ENCODE peak calls at places on chromosomes 6 and 20, in five cellular contexts. W is mucosa of descending colon, A is cardiac fibroblast, O is astrocyte, J is upper lobe of right lung. R is an unnamed sample.

GRCh38 chr20:25987073-25987927 is 290.6 kb upstream of the ZNF337 start:
- DNase-seq in A (peak), O (no peak), J (peak), W (peak), R (peak)

GRCh38 chr20:1396264-1396663 is 3.4 kb upstream of the FKBP1A start:
- DNase-seq in J (no peak), W (no peak), O (no peak), A (no peak), R (no peak)

GRCh38 chr6:139699335-139699734 is 324.9 kb upstream of the CITED2 start:
- DNase-seq in A (peak), W (no peak), O (peak), J (no peak), R (peak)

GRCh38 chr6:64890609-64891008 is 816.4 kb downstream of the EYS start:
- DNase-seq in J (no peak), O (peak), W (no peak), A (peak), R (peak)

GRCh38 chr6:141097471-141097870 is 1035.3 kb upstream of the GJE1 start:
- DNase-seq in J (no peak), A (peak), W (no peak), O (no peak), R (peak)

GRCh38 chr6:151288711-151289398 is 49.1 kb downstream of the AKAP12 start:
- DNase-seq in A (no peak), J (no peak), O (no peak), W (no peak), R (no peak)

GRCh38 chr20:61909028-61909427 is 156.7 kb downstream of the TAF4 start:
- DNase-seq in J (no peak), A (no peak), O (no peak), W (no peak), R (no peak)

GRCh38 chr20:54044156-54044555 is 26.2 kb downstream of the BCAS1 start:
- DNase-seq in A (peak), J (no peak), O (peak), W (no peak), R (peak)

GRCh38 chr6:151445482-151445881 is 6.4 kb downstream of the RMND1 start:
- DNase-seq in A (peak), J (no peak), O (peak), W (no peak), R (peak)

GRCh38 chr6:42387336-42387735 is 64.4 kb downstream of the TRERF1 start:
- DNase-seq in A (no peak), J (no peak), W (no peak), O (no peak), R (no peak)

GRCh38 chr6:26464416-26465131 is 6.8 kb downstream of the BTN2A1 start:
- DNase-seq in W (no peak), J (no peak), A (no peak), O (no peak), R (no peak)
- TF ChIP-seq CTCF in W (no peak), J (no peak), A (no peak), O (no peak), R (no peak)

GRCh38 chr20:56411759-56412472 is at the start of gene CASS4:
- DNase-seq in J (no peak), O (peak), W (no peak), A (peak), R (peak)
- H3K4me3 ChIP-seq in J (peak), O (peak), W (no peak), A (peak), R (no peak)

DNA sequence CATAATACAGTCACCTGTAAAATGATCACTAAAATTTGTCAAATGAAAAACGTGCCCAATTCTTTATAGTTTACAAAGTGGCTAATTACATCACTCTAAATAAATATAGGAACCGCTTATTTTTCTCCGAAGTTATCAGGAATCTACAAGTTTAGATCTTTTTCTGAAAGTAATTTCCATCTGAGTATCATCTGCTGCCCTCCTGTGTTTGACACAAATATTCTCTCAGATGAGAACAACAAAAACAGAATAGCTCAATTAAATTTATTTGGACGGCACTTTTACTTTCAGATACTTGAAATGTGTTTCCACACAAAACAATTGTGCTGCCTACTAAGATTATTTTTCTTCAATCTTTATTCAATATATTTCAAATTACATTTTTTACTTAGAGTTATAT is 5.0 kb downstream of the SF3B5 start:
- DNase-seq in O (no peak), W (no peak), A (no peak), J (no peak), R (no peak)
- TF ChIP-seq CTCF in O (no peak), W (no peak), A (no peak), J (no peak), R (no peak)

GRCh38 chr20:16366548-16366947 is 206.7 kb downstream of the KIF16B start:
- DNase-seq in O (no peak), A (no peak), J (no peak), W (no peak), R (no peak)

GRCh38 chr20:16363832-16364687 is 209.2 kb downstream of the KIF16B start:
- DNase-seq in J (no peak), W (no peak), A (no peak), O (no peak), R (no peak)

GRCh38 chr20:16362642-16363041 is 210.6 kb downstream of the KIF16B start:
- DNase-seq in O (no peak), J (no peak), W (no peak), A (no peak), R (no peak)

GRCh38 chr20:16360668-16361067 is 212.6 kb downstream of the KIF16B start:
- DNase-seq in W (peak), J (no peak), O (no peak), A (no peak), R (no peak)
- H3K4me3 ChIP-seq in W (no peak), J (no peak), O (no peak), A (no peak), R (no peak)

DNA sequence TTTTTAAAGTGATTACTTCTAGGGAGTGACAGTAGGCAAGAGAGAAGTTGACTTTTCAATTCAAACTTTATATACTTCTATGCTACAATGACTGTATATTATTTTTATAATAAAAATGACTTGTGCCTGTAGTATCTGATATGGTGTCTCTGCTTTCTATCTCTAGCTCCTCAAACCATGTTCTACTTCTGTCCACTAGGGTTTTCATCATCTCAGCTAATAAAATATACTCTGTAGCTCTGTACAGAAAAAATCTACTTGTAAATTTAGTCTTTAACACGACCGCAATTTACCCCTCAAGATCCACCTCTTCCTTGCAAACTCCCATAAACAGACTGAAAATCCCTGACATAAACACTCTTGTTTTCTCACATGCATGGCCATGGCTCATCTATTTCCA is 42.3 kb downstream of the HBS1L start:
- DNase-seq in A (no peak), O (no peak), J (no peak), W (no peak), R (no peak)
- TF ChIP-seq CTCF in A (no peak), O (no peak), J (no peak), W (no peak), R (no peak)

GRCh38 chr6:160767647-160768019 is 65.6 kb downstream of the PLG start:
- DNase-seq in W (no peak), A (no peak), O (no peak), J (no peak), R (no peak)

GRCh38 chr6:160768101-160768500 is 66.1 kb downstream of the PLG start:
- DNase-seq in W (no peak), J (no peak), A (no peak), O (no peak), R (no peak)

GRCh38 chr6:160765412-160765811 is 63.4 kb downstream of the PLG start:
- DNase-seq in O (no peak), A (no peak), J (no peak), W (no peak), R (no peak)

GRCh38 chr6:160766657-160767018 is 64.6 kb downstream of the PLG start:
- DNase-seq in A (no peak), W (no peak), J (no peak), O (no peak), R (no peak)

GRCh38 chr6:160767019-160767646 is 65.1 kb downstream of the PLG start:
- DNase-seq in O (peak), A (peak), W (peak), J (peak), R (peak)
- H3K4me3 ChIP-seq in O (peak), A (peak), W (no peak), J (peak), R (peak)

GRCh38 chr20:9156529-9157280 is 87.8 kb downstream of the PLCB4 start:
- DNase-seq in A (peak), W (no peak), J (no peak), O (no peak), R (no peak)
- TF ChIP-seq CTCF in A (no peak), W (no peak), J (no peak), O (no peak), R (no peak)

DNA sequence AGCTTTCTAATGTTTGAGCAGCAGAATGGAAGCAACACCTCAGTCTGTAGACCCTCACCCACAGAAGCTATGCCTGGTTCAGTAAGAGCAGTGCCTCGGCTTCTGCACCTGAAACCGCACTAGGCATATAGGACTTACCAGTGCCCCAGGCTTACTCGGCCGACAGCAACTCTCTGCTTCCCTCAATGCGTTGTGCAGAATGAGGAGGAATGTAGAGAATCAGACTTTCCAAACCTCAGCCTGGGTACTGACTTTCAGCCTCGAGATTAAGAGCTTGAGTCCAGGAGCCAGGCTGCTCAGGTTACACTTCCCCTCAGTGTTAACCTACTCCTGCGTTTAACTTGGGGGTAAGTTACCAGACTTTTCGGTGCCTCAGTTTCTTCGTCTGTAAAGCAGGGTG is 8.6 kb downstream of the EYA2 start:
- DNase-seq in A (no peak), J (no peak), W (no peak), O (no peak), R (no peak)
- H3K4me3 ChIP-seq in A (no peak), J (no peak), W (no peak), O (no peak), R (no peak)

DNA sequence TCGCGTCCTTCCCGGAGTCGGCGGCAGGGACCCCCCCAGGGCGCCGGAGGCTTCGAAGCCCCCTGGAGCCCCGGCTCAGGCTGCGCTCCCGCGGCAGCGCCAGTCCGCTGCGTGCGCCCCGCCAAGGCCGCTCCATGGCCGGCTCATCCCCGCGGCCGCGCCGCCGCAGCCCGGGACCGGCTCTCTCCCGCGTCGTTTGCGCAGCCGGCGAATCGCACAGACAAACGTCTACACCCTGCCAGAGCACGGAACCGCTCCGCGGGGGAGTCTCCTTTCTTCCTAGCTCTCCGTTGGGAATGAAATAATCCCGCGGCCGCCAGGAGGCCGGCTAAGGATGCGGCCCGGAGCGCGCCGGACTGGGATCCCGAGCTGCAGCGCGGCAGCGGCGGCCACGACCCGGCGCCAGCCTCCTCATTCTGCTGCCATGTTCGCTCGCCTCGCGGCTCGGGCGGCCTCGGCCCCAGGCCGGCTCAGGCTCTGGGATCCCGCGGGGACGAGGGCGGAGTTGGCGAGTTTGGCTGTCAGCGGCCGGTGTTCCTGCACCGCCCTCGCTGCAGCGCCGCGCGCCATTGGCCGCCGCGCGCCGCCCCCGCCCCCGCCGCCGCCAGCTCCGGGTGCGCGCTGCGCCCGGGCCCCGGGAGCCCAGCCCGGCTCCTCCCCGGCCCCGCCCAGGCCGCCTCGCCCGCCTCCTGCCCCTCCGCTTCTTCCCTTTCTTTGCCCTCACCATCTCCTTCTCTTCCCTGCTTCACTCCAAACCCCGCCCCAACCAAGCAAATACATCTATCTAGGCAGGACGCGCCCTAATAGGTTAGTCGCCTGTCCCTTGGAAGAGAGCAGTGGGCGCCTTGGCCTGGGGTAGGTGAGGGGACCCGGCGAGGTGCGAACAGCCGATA is at the start of gene GFOD1:
- DNase-seq in A (peak), O (peak), W (peak), J (peak), R (peak)
- TF ChIP-seq CTCF in A (peak), O (no peak), W (no peak), J (peak), R (peak)

DNA sequence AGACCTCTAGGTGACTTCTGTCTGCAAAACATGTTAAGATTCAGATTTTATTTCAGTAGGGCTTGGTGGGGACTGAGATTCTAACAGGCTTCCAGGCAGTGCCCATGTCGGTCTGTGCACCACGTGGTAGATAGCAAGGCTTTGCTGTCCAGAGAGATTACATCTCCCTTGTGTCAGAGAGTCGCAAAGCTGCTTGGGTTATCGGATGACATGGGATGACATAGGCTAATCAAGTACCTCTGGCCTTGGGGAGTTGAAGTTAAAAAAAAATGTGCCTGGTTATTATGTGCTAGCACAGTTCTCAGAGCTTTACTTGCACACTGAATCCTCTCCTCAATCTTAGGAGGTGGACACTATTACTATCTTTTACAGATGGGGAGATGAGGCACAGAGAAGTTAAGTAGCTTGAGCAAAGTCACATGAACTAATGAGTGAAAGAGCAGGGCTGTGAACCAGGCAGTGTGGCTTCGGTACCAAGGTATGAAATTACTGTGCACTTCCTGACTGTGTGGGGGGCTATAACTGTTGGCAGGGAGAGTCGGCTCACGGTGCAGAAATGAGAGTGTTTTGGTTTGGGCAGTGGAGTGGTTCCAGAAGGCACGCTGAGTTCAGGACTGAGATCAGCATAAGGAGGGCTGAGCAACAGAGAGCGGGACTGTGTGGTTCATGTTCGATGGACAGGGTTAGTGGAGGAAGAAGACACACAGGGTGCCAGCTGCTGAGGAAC is 41.1 kb downstream of the FARS2 start:
- DNase-seq in A (no peak), O (no peak), W (no peak), J (no peak), R (no peak)
- H3K4me3 ChIP-seq in A (no peak), O (no peak), W (no peak), J (no peak), R (no peak)